ENCODE peak calls at places on chromosomes 13 and 19, in six cellular contexts. B, E, S, H, Z and U are unnamed samples.

GRCh38 chr19:43780706-43781525 is at the start of gene KCNN4:
- DNase-seq in S (no peak), H (peak), B (no peak), E (peak), Z (no peak), U (no peak)

GRCh38 chr19:18321729-18322091 is 1.2 kb downstream of the LSM4 start:
- DNase-seq in E (peak), S (no peak), H (peak), Z (no peak), B (no peak), U (no peak)

GRCh38 chr13:51524846-51525566 is 59.3 kb upstream of the WDFY2 start:
- DNase-seq in H (peak), B (no peak), E (peak), Z (peak), S (no peak), U (no peak)

GRCh38 chr13:49859568-49859967 is 67.1 kb upstream of the KPNA3 start:
- DNase-seq in Z (peak), S (no peak), H (peak), B (no peak), E (peak), U (no peak)

GRCh38 chr13:86960876-86961275 is 710.3 kb upstream of the SLITRK5 start:
- DNase-seq in H (no peak), S (no peak), Z (no peak), B (no peak), E (peak), U (no peak)

GRCh38 chr13:73598021-73598712 is 536.0 kb downstream of the KLF12 start:
- DNase-seq in S (no peak), Z (peak), E (peak), H (peak), B (no peak), U (no peak)

GRCh38 chr13:37656247-37656940 is 57.8 kb upstream of the POSTN start:
- DNase-seq in S (no peak), E (peak), H (peak), B (no peak), Z (peak), U (no peak)

GRCh38 chr19:42255766-42256750 is 1.1 kb upstream of the ERF start:
- DNase-seq in H (peak), B (peak), Z (peak), E (peak), S (peak), U (no peak)

GRCh38 chr13:39051157-39051556 is 12.9 kb downstream of the NHLRC3 start:
- DNase-seq in Z (no peak), B (peak), S (no peak), E (peak), H (peak), U (no peak)

GRCh38 chr13:92355213-92355612 is 871.4 kb upstream of the GPC6 start:
- DNase-seq in B (no peak), H (peak), S (peak), E (peak), Z (no peak), U (no peak)

GRCh38 chr19:3324405-3324856 is 42.0 kb upstream of the NFIC start:
- DNase-seq in H (peak), B (no peak), E (no peak), Z (peak), S (peak), U (peak)

GRCh38 chr13:20288561-20288960 is 56.4 kb upstream of the GJB6 start:
- DNase-seq in E (no peak), Z (no peak), H (no peak), S (no peak), B (no peak), U (no peak)

GRCh38 chr13:25190256-25190655 is 18.2 kb upstream of the AMER2 start:
- DNase-seq in Z (no peak), H (no peak), S (no peak), B (no peak), E (no peak), U (no peak)
- H4K91ac ChIP-seq in Z (no peak), H (no peak), S (no peak), B (no peak), E (no peak), U (no peak)

GRCh38 chr19:53136432-53136831 is 3.7 kb upstream of the ZNF415 start:
- DNase-seq in E (no peak), S (no peak), B (no peak), Z (no peak), H (no peak), U (no peak)

GRCh38 chr19:53140351-53140750 is 7.6 kb upstream of the ZNF415 start:
- DNase-seq in B (no peak), S (no peak), H (no peak), Z (no peak), E (no peak), U (no peak)
- H4K91ac ChIP-seq in B (no peak), S (no peak), H (no peak), Z (no peak), E (no peak), U (no peak)

DNA sequence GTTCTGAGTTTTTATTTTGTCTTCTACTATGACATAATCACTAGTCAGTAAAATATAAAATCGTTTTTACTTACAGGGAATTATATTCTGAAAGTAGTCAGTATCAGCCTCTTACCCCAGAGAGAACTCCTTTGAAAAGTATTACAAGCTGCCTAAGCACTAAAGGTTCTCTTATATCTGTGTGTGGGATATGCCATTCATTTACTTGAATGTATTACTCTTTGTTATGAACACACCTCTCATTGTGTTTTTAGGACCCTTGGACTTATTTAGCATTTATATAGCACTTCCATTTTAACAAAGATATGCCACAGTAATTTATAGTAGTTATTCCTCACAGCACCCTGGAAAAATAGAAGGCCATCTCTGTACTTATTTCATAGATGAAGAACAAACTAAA is 1178.0 kb downstream of the OLFM4 start:
- DNase-seq in H (no peak), E (no peak), Z (no peak), S (no peak), B (no peak), U (no peak)
- H4K91ac ChIP-seq in H (no peak), E (no peak), Z (no peak), S (no peak), B (no peak), U (no peak)

GRCh38 chr19:14419038-14419813 is at the start of gene DDX39A:
- DNase-seq in Z (peak), S (peak), E (peak), H (peak), B (peak), U (peak)
- H4K91ac ChIP-seq in Z (peak), S (no peak), E (peak), H (peak), B (no peak), U (peak)

DNA sequence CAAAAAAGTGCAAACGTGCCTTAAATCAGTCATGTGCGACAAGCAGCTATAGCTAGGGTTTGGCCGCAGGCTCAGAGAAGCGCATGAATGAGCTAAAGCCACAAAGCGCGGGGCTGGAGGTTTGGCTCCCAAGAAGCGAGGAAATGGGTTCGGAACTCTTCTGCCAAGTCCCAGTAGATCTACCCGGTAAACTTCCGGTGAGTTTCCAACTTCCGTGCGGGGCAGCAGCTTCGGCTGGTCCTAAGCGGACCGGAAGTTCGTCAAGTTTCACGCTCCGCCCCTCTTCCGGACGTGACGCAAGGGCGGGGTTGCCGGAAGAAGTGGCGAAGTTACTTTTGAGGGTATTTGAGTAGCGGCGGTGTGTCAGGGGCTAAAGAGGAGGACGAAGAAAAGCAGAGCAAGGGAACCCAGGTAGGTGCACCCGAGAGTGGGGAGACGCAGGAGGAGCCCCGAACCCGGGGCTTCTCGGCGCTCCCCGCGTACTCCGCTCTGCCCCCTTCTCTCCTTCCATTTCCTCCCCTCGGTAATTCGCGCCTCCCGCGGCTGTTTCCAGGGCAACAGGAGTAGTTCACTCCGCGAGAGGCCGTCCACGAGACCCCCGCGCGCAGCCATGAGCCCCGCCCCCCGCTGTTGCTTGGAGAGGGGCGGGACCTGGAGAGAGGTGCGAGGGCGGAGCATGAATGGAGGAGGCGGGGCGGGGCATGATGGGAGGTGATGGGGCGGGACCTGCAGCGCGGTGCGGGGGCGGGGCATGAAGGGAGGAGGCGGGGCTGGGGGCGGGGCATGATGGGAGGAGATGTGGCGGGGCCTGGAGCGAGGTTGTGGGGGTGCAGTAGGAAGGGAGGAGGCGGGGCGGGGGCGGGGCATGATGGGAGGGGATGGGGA is at the start of gene NR1H2:
- DNase-seq in Z (peak), E (peak), S (peak), B (peak), H (peak), U (peak)
- H4K91ac ChIP-seq in Z (peak), E (peak), S (no peak), B (no peak), H (peak), U (peak)

DNA sequence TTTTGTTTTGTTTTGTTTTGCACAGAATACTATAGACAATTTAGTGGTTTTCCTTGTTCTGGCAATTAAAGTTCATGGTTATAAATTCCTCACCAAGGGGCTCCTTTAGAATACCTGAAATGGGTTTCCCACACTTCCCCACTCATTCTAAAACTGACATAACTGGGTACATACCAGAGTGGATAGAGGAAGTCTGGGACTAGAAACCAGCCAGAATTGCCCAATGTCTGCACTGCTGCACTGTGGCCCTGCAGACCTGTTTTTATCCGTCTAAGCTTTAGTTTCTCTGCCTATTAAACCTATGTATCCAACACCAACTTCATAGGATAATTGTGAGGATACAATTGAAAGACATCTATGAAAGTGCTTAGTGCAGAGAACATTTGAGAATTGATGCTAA is 498.6 kb downstream of the KCTD12 start:
- DNase-seq in Z (no peak), S (no peak), E (no peak), B (no peak), H (peak), U (no peak)
- H4K91ac ChIP-seq in Z (no peak), S (no peak), E (no peak), B (no peak), H (peak), U (no peak)

GRCh38 chr13:96710166-96710866 is 284.0 kb downstream of the OXGR1 start:
- DNase-seq in S (peak), Z (no peak), E (no peak), H (no peak), B (no peak), U (no peak)

DNA sequence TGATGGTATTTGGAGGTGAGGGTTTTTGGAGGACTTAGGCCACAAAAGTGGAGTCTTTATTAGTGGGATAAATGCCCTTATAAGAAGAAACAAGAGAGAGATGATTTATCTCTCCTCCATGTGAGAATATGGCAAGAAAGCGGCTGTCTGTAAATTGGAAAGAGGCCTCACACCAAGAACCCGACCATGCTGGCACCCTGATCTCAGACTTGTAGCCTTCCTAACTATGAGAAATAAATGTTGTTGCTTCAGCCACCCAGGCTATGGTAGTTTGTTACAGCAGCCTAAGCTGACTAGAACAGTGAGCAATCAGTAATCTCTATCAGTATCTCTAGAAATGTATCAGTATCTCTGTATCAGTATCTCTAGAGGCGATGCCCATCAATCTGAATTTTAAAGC is 287.1 kb downstream of the OXGR1 start:
- DNase-seq in H (no peak), B (no peak), S (no peak), E (no peak), Z (peak), U (no peak)
- H4K91ac ChIP-seq in H (no peak), B (no peak), S (no peak), E (no peak), Z (no peak), U (no peak)

GRCh38 chr19:49282184-49282583 is 42.8 kb downstream of the SLC6A16 start:
- DNase-seq in B (no peak), H (no peak), E (no peak), S (no peak), Z (no peak), U (no peak)
- H4K91ac ChIP-seq in B (no peak), H (no peak), E (no peak), S (no peak), Z (no peak), U (no peak)